ENCODE peak calls at places on chromosomes 3 and 15, in five cellular contexts. U is neural progenitor cell, M is MM.1S, A is endothelial cell of umbilical vein, G is OCI-LY7. O is an unnamed sample.

GRCh38 chr3:196142674-196142988 is 60.7 kb upstream of the TFRC start:
- DNase-seq in G (no peak), A (no peak), U (no peak), M (no peak), O (no peak)

GRCh38 chr3:153614563-153614962 is 452.5 kb downstream of the RAP2B start:
- DNase-seq in U (no peak), A (peak), G (no peak), M (no peak), O (peak)

GRCh38 chr3:72158639-72159005 is 373.7 kb upstream of the PROK2 start:
- DNase-seq in A (no peak), M (no peak), G (no peak), U (no peak), O (no peak)

GRCh38 chr3:147572970-147573340 is 163.8 kb downstream of the ZIC1 start:
- DNase-seq in M (no peak), A (no peak), G (no peak), U (no peak), O (no peak)

GRCh38 chr3:108485146-108485545 is 25.2 kb downstream of the MYH15 start:
- DNase-seq in G (no peak), U (peak), M (no peak), A (no peak), O (no peak)

GRCh38 chr3:105944721-105945120 is 75.9 kb upstream of the CBLB start:
- DNase-seq in U (no peak), M (no peak), G (no peak), A (no peak), O (peak)

GRCh38 chr15:79035111-79035601 is 55.4 kb downstream of the RASGRF1 start:
- DNase-seq in M (no peak), A (no peak), U (peak), G (no peak), O (no peak)

GRCh38 chr3:52357151-52358080 is 41.3 kb downstream of the DNAH1 start:
- DNase-seq in M (no peak), U (no peak), G (no peak), A (no peak), O (no peak)

GRCh38 chr15:87572381-87572780 is 684.2 kb downstream of the NTRK3 start:
- DNase-seq in A (no peak), U (peak), M (no peak), G (no peak), O (no peak)

GRCh38 chr3:182954553-182954952 is 25.8 kb downstream of the DCUN1D1 start:
- DNase-seq in U (no peak), A (no peak), M (no peak), G (no peak), O (peak)

GRCh38 chr3:67459131-67459530 is 195.3 kb downstream of the SUCLG2 start:
- DNase-seq in U (no peak), A (no peak), M (no peak), G (no peak), O (peak)

GRCh38 chr3:143327388-143327787 is 207.8 kb downstream of the CHST2 start:
- DNase-seq in G (no peak), M (no peak), U (no peak), A (peak), O (peak)

GRCh38 chr3:53195602-53196574 is 34.9 kb downstream of the PRKCD start:
- DNase-seq in A (peak), U (peak), M (peak), G (peak), O (peak)

GRCh38 chr3:49173116-49173791 is 1.9 kb downstream of the KLHDC8B start:
- DNase-seq in G (no peak), A (peak), U (peak), M (no peak), O (peak)

GRCh38 chr15:66108483-66109270 is 144.9 kb downstream of the MEGF11 start:
- DNase-seq in U (no peak), G (no peak), A (no peak), M (no peak), O (no peak)
- H3K4me2 ChIP-seq in U (peak), G (no peak), A (no peak), M (no peak), O (no peak)

GRCh38 chr3:155457591-155457990 is 164.1 kb upstream of the STRIT1 start:
- DNase-seq in G (no peak), M (no peak), A (no peak), U (no peak), O (no peak)
- H3K4me2 ChIP-seq in G (no peak), M (no peak), A (no peak), U (no peak), O (no peak)

DNA sequence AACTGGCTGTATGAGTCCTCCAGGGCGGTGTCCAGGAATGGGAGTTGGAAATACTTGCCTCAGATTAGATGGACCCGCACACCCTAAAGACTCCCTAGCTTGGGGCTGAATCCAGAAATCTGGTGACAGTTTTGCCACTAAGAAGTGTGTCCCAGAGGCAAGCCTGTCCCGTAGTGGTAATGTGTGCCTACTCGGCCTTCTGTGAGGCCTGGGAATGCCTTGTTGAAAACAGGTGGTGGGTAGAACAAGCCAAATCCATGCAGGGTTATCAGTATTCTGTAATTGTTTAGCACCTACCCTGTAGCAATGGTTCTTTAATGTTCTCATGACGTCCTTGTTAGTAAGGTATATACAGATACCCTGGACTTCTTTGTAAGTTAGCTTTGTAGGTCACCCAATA is 1.6 kb downstream of the C3orf52 start:
- DNase-seq in U (no peak), G (no peak), A (no peak), M (no peak), O (no peak)
- H3K4me2 ChIP-seq in U (no peak), G (peak), A (peak), M (peak), O (no peak)

DNA sequence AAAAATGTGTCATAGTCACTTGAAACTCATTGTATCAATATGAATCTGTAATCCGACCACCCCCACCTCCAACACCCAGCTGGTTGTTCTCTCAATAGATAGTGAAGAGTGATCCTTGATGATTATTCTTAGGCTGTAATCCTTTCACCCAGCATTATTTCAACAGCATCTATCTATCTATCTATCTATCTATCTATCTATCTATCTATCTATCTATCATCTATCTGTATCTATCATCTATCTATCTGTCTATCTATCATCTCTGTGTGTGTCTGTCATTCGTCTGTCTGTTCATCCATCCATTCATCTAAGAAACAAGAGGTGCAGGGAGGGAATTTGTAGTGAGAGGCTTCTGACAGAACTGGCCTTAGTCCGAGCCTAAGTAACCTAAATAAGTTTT is 78.7 kb upstream of the IGSF10 start:
- DNase-seq in U (no peak), G (no peak), M (no peak), A (no peak), O (no peak)
- H3K4me2 ChIP-seq in U (no peak), G (no peak), M (no peak), A (no peak), O (no peak)

DNA sequence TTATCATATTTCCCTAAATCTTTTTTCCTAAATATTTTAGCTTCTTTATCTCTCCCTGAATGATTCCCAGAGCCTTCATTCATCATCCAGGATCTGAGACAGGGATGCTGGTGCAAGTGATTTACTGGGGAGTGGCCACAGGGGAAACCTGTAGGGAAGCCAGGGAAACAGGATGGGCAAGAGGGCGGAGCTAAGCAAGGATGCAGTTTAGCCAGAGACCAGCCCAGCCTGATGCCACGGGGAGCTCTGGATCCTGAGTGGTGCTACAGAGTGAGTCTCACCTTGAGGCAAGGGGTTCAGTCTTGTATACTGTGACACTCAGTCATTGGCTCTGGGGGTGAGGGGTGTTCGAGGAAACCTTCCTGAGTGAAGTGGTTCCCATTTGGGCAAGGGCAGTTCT is 39.7 kb upstream of the LRRFIP2 start:
- DNase-seq in G (no peak), U (peak), A (no peak), M (no peak), O (no peak)
- H3K4me2 ChIP-seq in G (no peak), U (no peak), A (no peak), M (no peak), O (no peak)

GRCh38 chr15:31397851-31398661 is 71.4 kb downstream of the KLF13 start:
- DNase-seq in U (no peak), M (no peak), A (no peak), G (no peak), O (no peak)
- H3K4me2 ChIP-seq in U (no peak), M (no peak), A (no peak), G (peak), O (no peak)

DNA sequence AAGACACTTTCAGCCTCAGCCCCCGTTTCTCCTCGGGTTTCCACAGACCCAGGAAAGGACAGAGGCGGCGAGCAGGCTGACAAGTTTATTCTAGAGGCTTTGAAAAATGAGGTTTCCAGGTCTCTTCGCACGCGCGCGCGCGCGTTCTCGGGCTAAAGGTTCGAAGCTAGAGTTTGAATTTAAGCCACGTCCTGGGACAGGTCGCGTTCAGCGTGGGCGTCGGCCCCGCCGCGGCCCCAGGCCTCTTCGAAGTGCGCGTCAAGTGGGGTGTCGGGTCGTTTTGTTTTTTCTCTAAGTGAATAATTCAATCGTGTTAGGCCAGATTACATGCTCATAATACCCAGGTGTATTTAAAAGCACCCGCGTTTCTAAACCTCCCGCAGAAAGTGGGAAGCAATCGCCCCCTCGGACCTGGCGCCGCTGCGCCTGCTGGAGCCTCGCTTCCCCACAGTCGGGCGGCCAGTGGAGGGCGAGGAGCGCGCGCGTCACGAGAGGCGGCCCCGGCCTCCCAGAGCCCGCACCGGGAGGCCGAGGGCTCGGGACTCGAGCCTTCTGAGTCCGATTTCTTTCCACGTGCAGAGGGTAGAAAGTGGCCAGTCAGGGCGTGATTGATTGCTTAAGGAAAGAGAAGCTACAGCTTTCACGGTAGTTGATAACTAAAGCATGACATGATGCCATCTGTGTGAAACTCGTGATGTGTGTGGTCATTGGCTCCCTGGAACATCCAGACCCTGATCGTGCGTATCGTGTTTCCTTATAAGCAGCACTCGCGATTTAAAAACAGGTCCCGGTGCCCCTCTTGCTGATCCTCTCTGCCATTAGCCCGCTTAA is 15.8 kb upstream of the SOX2 start:
- DNase-seq in G (no peak), U (peak), A (peak), M (no peak), O (no peak)
- H3K4me2 ChIP-seq in G (no peak), U (peak), A (peak), M (peak), O (peak)